ENCODE peak calls at places on chromosomes 16 and 17, in eight cellular contexts. One of them, this sample, is unnamed.

GRCh38 chr16:50812876-50813466 is 71.1 kb downstream of the CYLD start:
- DNase-seq in psoas muscle: no peak
- DNase-seq in colonic mucosa: no peak
- DNase-seq in heart left ventricle: no peak
- DNase-seq in A549: no peak
- DNase-seq in PC-3: no peak
- DNase-seq in CD8-positive, alpha-beta T cell: no peak
- DNase-seq in HL-60: no peak
- DNase-seq in this sample: no peak

GRCh38 chr16:9665851-9666271 is 516.4 kb downstream of the GRIN2A start:
- DNase-seq in A549: no peak
- DNase-seq in HL-60: no peak
- DNase-seq in heart left ventricle: no peak
- DNase-seq in psoas muscle: no peak
- DNase-seq in CD8-positive, alpha-beta T cell: no peak
- DNase-seq in PC-3: peak; percentile 34
- DNase-seq in colonic mucosa: peak; percentile 52
- DNase-seq in this sample: no peak

GRCh38 chr17:70604854-70605253 is 435.5 kb downstream of the KCNJ2 start:
- DNase-seq in colonic mucosa: no peak
- DNase-seq in CD8-positive, alpha-beta T cell: no peak
- DNase-seq in A549: peak; percentile 11
- DNase-seq in psoas muscle: no peak
- DNase-seq in PC-3: peak; percentile 31
- DNase-seq in HL-60: no peak
- DNase-seq in heart left ventricle: no peak
- DNase-seq in this sample: no peak

GRCh38 chr17:27610304-27610676 is 20.7 kb upstream of the LGALS9 start:
- DNase-seq in A549: no peak
- DNase-seq in HL-60: no peak
- DNase-seq in CD8-positive, alpha-beta T cell: no peak
- DNase-seq in PC-3: no peak
- DNase-seq in heart left ventricle: peak; percentile 14
- DNase-seq in colonic mucosa: no peak
- DNase-seq in psoas muscle: no peak
- DNase-seq in this sample: no peak

GRCh38 chr16:54734156-54734555 is 196.5 kb upstream of the IRX5 start:
- DNase-seq in CD8-positive, alpha-beta T cell: no peak
- DNase-seq in HL-60: no peak
- DNase-seq in colonic mucosa: no peak
- DNase-seq in A549: no peak
- DNase-seq in psoas muscle: no peak
- DNase-seq in heart left ventricle: no peak
- DNase-seq in PC-3: no peak
- DNase-seq in this sample: no peak

GRCh38 chr16:11880047-11880446 is 28.7 kb upstream of the RSL1D1 start:
- DNase-seq in PC-3: no peak
- DNase-seq in HL-60: no peak
- DNase-seq in CD8-positive, alpha-beta T cell: no peak
- DNase-seq in colonic mucosa: no peak
- DNase-seq in heart left ventricle: no peak
- DNase-seq in A549: no peak
- DNase-seq in psoas muscle: no peak
- DNase-seq in this sample: no peak

GRCh38 chr16:57422026-57422944 is 17.7 kb downstream of the CCL17 start:
- DNase-seq in heart left ventricle: no peak
- DNase-seq in colonic mucosa: peak; percentile 59
- DNase-seq in HL-60: no peak
- DNase-seq in PC-3: peak; percentile 69
- DNase-seq in CD8-positive, alpha-beta T cell: no peak
- DNase-seq in psoas muscle: no peak
- DNase-seq in A549: peak; percentile 72
- DNase-seq in this sample: no peak

GRCh38 chr17:72030067-72030899 is 90.5 kb upstream of the SOX9 start:
- DNase-seq in colonic mucosa: peak; percentile 37
- DNase-seq in A549: peak; percentile 82
- DNase-seq in CD8-positive, alpha-beta T cell: peak; percentile 21
- DNase-seq in HL-60: no peak
- DNase-seq in psoas muscle: peak; percentile 37
- DNase-seq in heart left ventricle: peak; percentile 58
- DNase-seq in PC-3: peak; percentile 63
- DNase-seq in this sample: no peak

GRCh38 chr16:84976644-84977400 is 34.5 kb downstream of the ZDHHC7 start:
- DNase-seq in heart left ventricle: peak; percentile 79
- DNase-seq in psoas muscle: peak; percentile 55
- DNase-seq in CD8-positive, alpha-beta T cell: no peak
- DNase-seq in HL-60: no peak
- DNase-seq in A549: no peak
- DNase-seq in PC-3: no peak
- DNase-seq in colonic mucosa: peak; percentile 49
- DNase-seq in this sample: no peak

GRCh38 chr16:8103649-8104289 is 486.5 kb downstream of the TMEM114 start:
- DNase-seq in psoas muscle: no peak
- DNase-seq in PC-3: no peak
- DNase-seq in A549: no peak
- DNase-seq in CD8-positive, alpha-beta T cell: no peak
- DNase-seq in heart left ventricle: no peak
- DNase-seq in HL-60: no peak
- DNase-seq in colonic mucosa: no peak
- DNase-seq in this sample: no peak

GRCh38 chr17:27690882-27691281 is 59.9 kb downstream of the LGALS9 start:
- DNase-seq in CD8-positive, alpha-beta T cell: no peak
- DNase-seq in psoas muscle: no peak
- DNase-seq in HL-60: no peak
- DNase-seq in PC-3: no peak
- DNase-seq in heart left ventricle: no peak
- DNase-seq in colonic mucosa: no peak
- DNase-seq in A549: no peak
- DNase-seq in this sample: no peak

GRCh38 chr17:39631403-39631802 is 4.7 kb downstream of the PPP1R1B start:
- DNase-seq in A549: no peak
- DNase-seq in CD8-positive, alpha-beta T cell: no peak
- DNase-seq in PC-3: peak; percentile 78
- DNase-seq in heart left ventricle: no peak
- DNase-seq in psoas muscle: no peak
- DNase-seq in HL-60: no peak
- DNase-seq in colonic mucosa: peak; percentile 71
- DNase-seq in this sample: no peak

GRCh38 chr17:50095626-50096037 is 481 bp downstream of the PDK2 start:
- DNase-seq in CD8-positive, alpha-beta T cell: no peak
- DNase-seq in heart left ventricle: no peak
- DNase-seq in colonic mucosa: no peak
- DNase-seq in A549: no peak
- DNase-seq in PC-3: no peak
- DNase-seq in psoas muscle: no peak
- DNase-seq in HL-60: no peak
- DNase-seq in this sample: no peak

GRCh38 chr16:83200005-83200779 is 573.4 kb downstream of the CDH13 start:
- DNase-seq in HL-60: no peak
- DNase-seq in CD8-positive, alpha-beta T cell: no peak
- DNase-seq in heart left ventricle: no peak
- DNase-seq in A549: peak; percentile 16
- DNase-seq in PC-3: peak; percentile 19
- DNase-seq in colonic mucosa: no peak
- DNase-seq in psoas muscle: no peak
- DNase-seq in this sample: no peak

GRCh38 chr16:27813591-27813990 is 249.9 kb downstream of the GSG1L start:
- DNase-seq in PC-3: no peak
- DNase-seq in colonic mucosa: no peak
- DNase-seq in A549: no peak
- DNase-seq in HL-60: no peak
- DNase-seq in heart left ventricle: no peak
- DNase-seq in CD8-positive, alpha-beta T cell: no peak
- DNase-seq in psoas muscle: no peak
- DNase-seq in this sample: no peak

GRCh38 chr16:30535777-30536190 is 1.1 kb upstream of the ZNF747 start:
- DNase-seq in CD8-positive, alpha-beta T cell: peak; percentile 71
- DNase-seq in colonic mucosa: peak; percentile 78
- DNase-seq in A549: peak; percentile 67
- DNase-seq in heart left ventricle: peak; percentile 86
- DNase-seq in PC-3: peak; percentile 30
- DNase-seq in psoas muscle: peak; percentile 70
- DNase-seq in HL-60: peak; percentile 64
- DNase-seq in this sample: peak; percentile 46

GRCh38 chr17:40065041-40065770 is 2.4 kb downstream of the THRA start:
- DNase-seq in A549: peak; percentile 52
- DNase-seq in CD8-positive, alpha-beta T cell: no peak
- DNase-seq in PC-3: no peak
- DNase-seq in HL-60: no peak
- DNase-seq in colonic mucosa: no peak
- DNase-seq in heart left ventricle: peak; percentile 4
- DNase-seq in psoas muscle: no peak
- DNase-seq in this sample: no peak

GRCh38 chr17:44033841-44034408 is 19.2 kb upstream of the TMEM101 start:
- DNase-seq in CD8-positive, alpha-beta T cell: no peak
- DNase-seq in psoas muscle: no peak
- DNase-seq in PC-3: no peak
- DNase-seq in A549: no peak
- DNase-seq in HL-60: no peak
- DNase-seq in colonic mucosa: no peak
- DNase-seq in heart left ventricle: no peak
- DNase-seq in this sample: no peak

GRCh38 chr17:17698869-17699351 is 17.7 kb downstream of the RAI1 start:
- DNase-seq in HL-60: no peak
- DNase-seq in colonic mucosa: no peak
- DNase-seq in PC-3: no peak
- DNase-seq in heart left ventricle: no peak
- DNase-seq in psoas muscle: no peak
- DNase-seq in CD8-positive, alpha-beta T cell: no peak
- DNase-seq in A549: no peak
- DNase-seq in this sample: no peak

GRCh38 chr16:86899757-86900156 is 321.4 kb downstream of the FOXL1 start:
- DNase-seq in A549: peak; percentile 18
- DNase-seq in HL-60: no peak
- DNase-seq in CD8-positive, alpha-beta T cell: no peak
- DNase-seq in psoas muscle: no peak
- DNase-seq in heart left ventricle: no peak
- DNase-seq in PC-3: peak; percentile 86
- DNase-seq in colonic mucosa: no peak
- DNase-seq in this sample: no peak

GRCh38 chr17:3529817-3530741 is 27.5 kb downstream of the TRPV3 start:
- DNase-seq in CD8-positive, alpha-beta T cell: no peak
- DNase-seq in PC-3: no peak
- DNase-seq in psoas muscle: peak; percentile 79
- DNase-seq in heart left ventricle: peak; percentile 86
- DNase-seq in colonic mucosa: peak; percentile 39
- DNase-seq in HL-60: no peak
- DNase-seq in A549: no peak
- DNase-seq in this sample: no peak

GRCh38 chr17:39080416-39081179 is 70.8 kb downstream of the PLXDC1 start:
- DNase-seq in HL-60: no peak
- DNase-seq in psoas muscle: peak; percentile 56
- DNase-seq in CD8-positive, alpha-beta T cell: no peak
- DNase-seq in A549: no peak
- DNase-seq in heart left ventricle: no peak
- DNase-seq in colonic mucosa: no peak
- DNase-seq in PC-3: peak; percentile 9
- DNase-seq in this sample: no peak

GRCh38 chr17:2835791-2836190 is 39.6 kb downstream of the RAP1GAP2 start:
- DNase-seq in PC-3: no peak
- DNase-seq in heart left ventricle: no peak
- DNase-seq in HL-60: no peak
- DNase-seq in CD8-positive, alpha-beta T cell: no peak
- DNase-seq in A549: no peak
- DNase-seq in psoas muscle: no peak
- DNase-seq in colonic mucosa: no peak
- DNase-seq in this sample: no peak

GRCh38 chr17:81991684-81992513 is 14.5 kb downstream of the ASPSCR1 start:
- DNase-seq in HL-60: no peak
- DNase-seq in psoas muscle: peak; percentile 86
- DNase-seq in colonic mucosa: peak; percentile 92
- DNase-seq in heart left ventricle: peak; percentile 82
- DNase-seq in A549: peak; percentile 50
- DNase-seq in PC-3: peak; percentile 86
- DNase-seq in CD8-positive, alpha-beta T cell: no peak
- DNase-seq in this sample: no peak
- H3K27ac ChIP-seq in HL-60: no peak overlapping the region
- H3K27ac ChIP-seq in psoas muscle: peak overlapping the region; percentile 84
- H3K27ac ChIP-seq in colonic mucosa: peak overlapping the region; percentile 36
- H3K27ac ChIP-seq in heart left ventricle: peak overlapping the region; percentile 77
- H3K27ac ChIP-seq in A549: no peak overlapping the region
- H3K27ac ChIP-seq in PC-3: peak overlapping the region; percentile 14
- H3K27ac ChIP-seq in CD8-positive, alpha-beta T cell: no peak overlapping the region
- H3K27ac ChIP-seq in this sample: no peak overlapping the region

DNA sequence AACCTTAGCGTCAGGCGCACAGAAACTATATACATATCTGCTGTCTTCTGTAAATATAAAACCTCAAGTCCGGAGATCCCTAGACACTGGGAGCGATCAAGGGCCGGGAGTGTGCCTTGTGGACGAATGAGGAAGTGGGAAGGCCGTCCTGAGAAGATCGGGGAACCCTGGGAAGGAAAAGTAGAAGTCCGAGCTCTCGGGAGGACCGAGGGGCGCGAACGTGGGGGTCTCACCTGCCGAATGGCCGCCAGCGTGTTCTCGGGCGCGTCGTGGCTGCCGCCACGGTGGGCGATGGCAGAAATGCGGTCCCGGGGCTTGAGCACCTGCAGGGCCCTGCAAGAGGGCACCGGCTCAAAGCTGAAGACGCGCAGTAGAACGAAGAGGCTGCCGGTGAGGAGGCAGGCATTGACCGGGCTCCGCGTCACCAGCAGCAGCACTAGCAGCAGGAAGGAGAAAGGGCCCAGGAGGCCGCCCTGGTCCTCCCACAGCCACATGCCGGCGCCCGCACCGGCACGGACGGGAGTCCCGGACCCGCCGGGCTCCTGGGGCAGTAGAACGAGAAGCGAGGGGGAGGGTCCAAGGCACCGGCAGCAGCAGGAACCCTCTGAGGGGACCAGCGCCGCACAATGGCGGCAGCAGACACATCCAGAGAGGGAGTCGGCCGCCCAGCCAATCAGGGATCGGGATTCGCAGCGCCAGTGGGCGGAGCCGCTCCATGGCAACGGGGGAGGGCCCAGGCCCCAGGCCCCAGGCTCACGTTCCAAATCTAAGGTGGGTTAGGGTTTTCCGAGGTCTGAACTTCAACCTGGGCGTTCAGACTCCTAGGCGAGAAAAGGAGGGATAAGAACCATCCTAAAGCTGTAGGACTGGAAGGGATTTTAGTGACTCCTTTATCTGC is at the start of gene GDE1:
- DNase-seq in PC-3: peak; percentile 81
- DNase-seq in colonic mucosa: peak; percentile 98
- DNase-seq in A549: peak; percentile 90
- DNase-seq in CD8-positive, alpha-beta T cell: peak; percentile 91
- DNase-seq in psoas muscle: peak; percentile 94
- DNase-seq in HL-60: peak; percentile 80
- DNase-seq in heart left ventricle: peak; percentile 97
- DNase-seq in this sample: peak; percentile 85
- TF ChIP-seq CTCF in PC-3: peak; percentile 43
- TF ChIP-seq CTCF in colonic mucosa: no peak
- TF ChIP-seq CTCF in A549: no peak
- TF ChIP-seq CTCF in CD8-positive, alpha-beta T cell: peak; percentile 22
- TF ChIP-seq CTCF in psoas muscle: peak; percentile 40
- TF ChIP-seq CTCF in HL-60: no peak
- TF ChIP-seq CTCF in heart left ventricle: no peak
- TF ChIP-seq CTCF in this sample: peak; percentile 27

GRCh38 chr17:82464567-82464929 is 6.0 kb downstream of the NARF start:
- DNase-seq in A549: no peak
- DNase-seq in HL-60: no peak
- DNase-seq in PC-3: no peak
- DNase-seq in psoas muscle: no peak
- DNase-seq in colonic mucosa: no peak
- DNase-seq in heart left ventricle: no peak
- DNase-seq in CD8-positive, alpha-beta T cell: no peak
- DNase-seq in this sample: no peak
- H3K27ac ChIP-seq in A549: no peak overlapping the region
- H3K27ac ChIP-seq in HL-60: no peak overlapping the region
- H3K27ac ChIP-seq in PC-3: no peak overlapping the region
- H3K27ac ChIP-seq in psoas muscle: no peak overlapping the region
- H3K27ac ChIP-seq in colonic mucosa: no peak overlapping the region
- H3K27ac ChIP-seq in heart left ventricle: peak overlapping the region; percentile 57
- H3K27ac ChIP-seq in CD8-positive, alpha-beta T cell: no peak overlapping the region
- H3K27ac ChIP-seq in this sample: no peak overlapping the region

GRCh38 chr16:17431904-17432625 is 38.7 kb downstream of the XYLT1 start:
- DNase-seq in A549: no peak
- DNase-seq in psoas muscle: no peak
- DNase-seq in PC-3: no peak
- DNase-seq in colonic mucosa: no peak
- DNase-seq in HL-60: no peak
- DNase-seq in heart left ventricle: no peak
- DNase-seq in CD8-positive, alpha-beta T cell: no peak
- DNase-seq in this sample: no peak
- TF ChIP-seq CTCF in A549: no peak
- TF ChIP-seq CTCF in psoas muscle: peak; percentile 10
- TF ChIP-seq CTCF in PC-3: no peak
- TF ChIP-seq CTCF in colonic mucosa: no peak
- TF ChIP-seq CTCF in HL-60: no peak
- TF ChIP-seq CTCF in heart left ventricle: no peak
- TF ChIP-seq CTCF in CD8-positive, alpha-beta T cell: no peak
- TF ChIP-seq CTCF in this sample: no peak

This sample was measured in CD4-positive, alpha-beta T cell.